ENCODE peak calls at places on chromosome 2, in ten cellular contexts. V, M, J, Y, B, U, E, Z, O and C are unnamed samples.

GRCh38 chr2:162636206-162636728 is 202.3 kb downstream of the KCNH7 start:
- DNase-seq in J (no peak), Y (no peak), V (no peak), E (no peak), O (no peak), Z (no peak), M (no peak), U (no peak), B (no peak), C (no peak)

GRCh38 chr2:84956334-84957297 is 14.3 kb upstream of the KCMF1 start:
- DNase-seq in E (no peak), V (no peak), O (no peak), Y (no peak), Z (no peak), M (no peak), J (no peak), B (no peak), U (no peak), C (no peak)

GRCh38 chr2:240614391-240614790 is 10.9 kb upstream of the GPR35 start:
- DNase-seq in Z (no peak), V (no peak), Y (no peak), U (no peak), O (no peak), B (peak; percentile 38), J (no peak), E (no peak), M (no peak), C (no peak)

GRCh38 chr2:162748566-162749215 is 89.9 kb downstream of the KCNH7 start:
- DNase-seq in E (no peak), V (no peak), Y (no peak), B (no peak), M (no peak), U (no peak), O (no peak), Z (no peak), J (no peak), C (no peak)

GRCh38 chr2:101976887-101977286 is 14.9 kb upstream of the IL1R2 start:
- DNase-seq in Z (no peak), B (no peak), V (no peak), J (no peak), O (no peak), M (no peak), Y (no peak), U (no peak), E (no peak), C (no peak)

GRCh38 chr2:238528953-238529781 is 102.4 kb downstream of the ASB1 start:
- DNase-seq in U (peak; percentile 55), B (no peak), Z (no peak), J (peak; percentile 91), Y (no peak), E (no peak), V (no peak), M (no peak), O (no peak), C (peak; percentile 91)

GRCh38 chr2:200810252-200810650 is 1.5 kb upstream of the BZW1 start:
- DNase-seq in E (no peak), Y (peak; percentile 59), J (peak; percentile 94), M (no peak), B (no peak), U (peak; percentile 78), O (no peak), Z (no peak), V (peak; percentile 40), C (peak; percentile 91)

GRCh38 chr2:193810533-193810932 is 1615.8 kb upstream of the TMEFF2 start:
- DNase-seq in U (peak; percentile 2), M (no peak), Y (no peak), E (no peak), V (no peak), O (no peak), J (peak; percentile 17), Z (no peak), B (no peak), C (no peak)

GRCh38 chr2:190592831-190593230 is 56.1 kb upstream of the NAB1 start:
- DNase-seq in V (no peak), Y (no peak), Z (no peak), E (no peak), U (peak; percentile 26), M (no peak), O (no peak), J (no peak), B (no peak), C (no peak)

GRCh38 chr2:64649626-64650025 is 4.1 kb downstream of the SERTAD2 start:
- DNase-seq in M (no peak), B (peak; percentile 74), O (peak; percentile 72), J (peak; percentile 84), Y (no peak), Z (no peak), U (no peak), V (peak; percentile 49), E (no peak), C (no peak)

GRCh38 chr2:188132385-188132784 is 159.3 kb upstream of the GULP1 start:
- DNase-seq in Y (no peak), Z (no peak), M (no peak), J (no peak), V (no peak), E (no peak), O (peak; percentile 47), B (no peak), U (peak; percentile 28), C (peak; percentile 29)

DNA sequence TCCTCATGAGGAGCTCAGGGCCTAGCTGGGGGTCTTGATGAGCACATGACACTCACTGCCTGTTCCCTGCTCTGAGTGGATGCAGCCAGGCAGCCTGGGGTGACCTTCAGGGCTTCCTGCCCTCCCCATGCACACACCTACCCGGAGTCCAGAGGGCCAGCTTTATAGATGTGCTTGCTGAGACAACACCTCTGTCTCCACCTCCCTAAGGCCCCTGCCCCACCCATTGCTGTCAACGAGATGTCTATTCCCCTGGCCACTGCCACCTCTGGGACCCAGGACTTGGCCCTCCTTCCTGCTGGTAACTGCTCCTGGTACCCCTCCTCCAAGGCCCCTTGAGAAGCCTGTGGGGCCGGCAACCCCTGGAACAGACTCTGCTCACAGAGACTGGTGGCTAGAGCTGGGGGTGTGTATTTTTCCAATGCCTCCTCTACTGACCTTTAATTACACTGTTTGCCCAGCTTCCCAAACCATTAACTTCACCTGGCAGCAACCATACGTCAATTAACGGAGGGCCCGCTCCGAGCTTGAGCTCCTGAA is 66.3 kb downstream of the EMX1 start:
- DNase-seq in Z (no peak), J (no peak), B (no peak), E (no peak), V (no peak), O (peak; percentile 85), U (no peak), M (no peak), Y (no peak), C (no peak)
- TF ChIP-seq CTCF in Z (no peak), J (no peak), B (no peak), E (no peak), V (no peak), O (no peak), U (no peak), M (no peak), Y (no peak), C (no peak)

DNA sequence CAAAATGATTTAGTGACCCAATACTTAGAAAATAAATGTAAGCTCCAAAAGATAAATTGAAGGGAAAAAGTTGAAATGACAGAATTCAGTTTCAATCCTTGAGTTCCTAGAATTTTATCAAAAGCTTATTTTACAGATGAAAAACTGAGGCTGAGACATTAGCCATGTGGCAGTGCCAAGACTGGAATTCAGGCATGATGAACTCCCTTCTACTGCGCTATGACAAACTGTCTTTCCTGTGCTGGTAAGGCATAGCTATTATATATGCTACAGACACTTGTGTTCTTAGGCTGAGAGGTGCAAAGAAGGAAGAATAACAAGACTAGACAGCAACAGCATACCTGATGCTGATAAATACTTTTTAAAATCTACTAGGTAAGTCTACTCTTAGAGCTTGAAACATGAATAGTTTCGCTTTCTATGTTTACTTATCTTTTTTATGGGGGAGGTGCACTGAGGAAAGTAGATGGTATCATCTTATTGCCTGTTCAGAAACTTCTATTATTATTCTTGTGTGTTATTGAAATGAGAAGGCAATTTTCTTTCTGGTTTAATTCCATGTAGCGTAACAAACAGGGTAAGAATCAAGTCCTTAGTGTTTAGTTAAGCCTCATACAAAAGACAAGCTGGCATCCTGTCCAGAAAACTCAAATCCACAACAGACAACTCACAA is 1.8 kb downstream of the TTC32 start:
- DNase-seq in B (no peak), J (peak; percentile 43), M (no peak), E (no peak), V (no peak), Z (no peak), Y (no peak), O (no peak), U (peak; percentile 21), C (no peak)
- H3K4me3 ChIP-seq in B (peak overlapping the region; percentile 88), J (peak overlapping the region; percentile 85), M (peak overlapping the region; percentile 68), E (peak overlapping the region; percentile 83), V (peak overlapping the region; percentile 80), Z (peak overlapping the region; percentile 85), Y (peak overlapping the region; percentile 79), O (peak overlapping the region; percentile 86), U (peak overlapping the region; percentile 88), C (peak overlapping the region; percentile 94)

GRCh38 chr2:44560352-44560751 is 198.6 kb downstream of the CAMKMT start:
- DNase-seq in Z (no peak), B (no peak), O (no peak), M (no peak), U (no peak), Y (peak; percentile 28), J (peak; percentile 58), V (no peak), E (no peak), C (no peak)
- TF ChIP-seq CTCF in Z (peak; percentile 56), B (no peak), O (no peak), M (no peak), U (peak; percentile 21), Y (peak; percentile 33), J (peak; percentile 67), V (no peak), E (no peak), C (peak; percentile 15)

GRCh38 chr2:172399765-172400164 is 27.6 kb upstream of the ITGA6 start:
- DNase-seq in E (no peak), V (no peak), Z (no peak), M (no peak), U (no peak), J (no peak), Y (no peak), O (no peak), B (no peak), C (no peak)

GRCh38 chr2:172397136-172397825 is 30.1 kb upstream of the ITGA6 start:
- DNase-seq in M (no peak), O (no peak), E (no peak), U (peak; percentile 59), B (no peak), Z (no peak), V (no peak), J (no peak), Y (no peak), C (no peak)

GRCh38 chr2:172394008-172394407 is 33.4 kb upstream of the ITGA6 start:
- DNase-seq in E (no peak), O (no peak), M (no peak), J (no peak), U (peak; percentile 33), B (no peak), Z (no peak), Y (peak; percentile 63), V (no peak), C (no peak)

GRCh38 chr2:172398444-172398843 is 28.9 kb upstream of the ITGA6 start:
- DNase-seq in V (no peak), Z (no peak), M (peak; percentile 26), U (no peak), J (peak; percentile 35), Y (no peak), O (no peak), E (no peak), B (no peak), C (no peak)

DNA sequence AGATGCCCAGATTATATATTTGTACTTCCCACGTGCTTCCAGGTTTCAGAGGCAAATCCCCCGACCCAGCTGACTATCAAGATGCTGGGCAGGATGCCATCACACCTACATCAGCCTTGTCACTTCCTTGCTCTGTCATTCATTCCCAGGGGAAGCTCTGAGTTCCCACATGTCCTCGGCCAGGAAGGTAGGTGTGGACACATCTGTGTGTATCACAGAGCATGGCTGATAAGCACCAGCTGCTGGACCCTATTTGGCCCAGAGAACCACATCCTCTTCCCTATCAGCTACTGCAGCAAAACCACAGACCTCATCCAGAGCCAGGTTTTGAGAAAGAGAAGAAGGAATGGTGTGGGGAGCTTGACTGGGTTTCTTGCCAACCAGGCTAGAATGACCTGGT is 31.9 kb upstream of the ITGA6 start:
- DNase-seq in J (peak; percentile 29), O (no peak), Z (no peak), B (no peak), M (no peak), V (no peak), U (no peak), Y (peak; percentile 65), E (no peak), C (no peak)
- H3K4me3 ChIP-seq in J (no peak overlapping the region), O (no peak overlapping the region), Z (no peak overlapping the region), B (no peak overlapping the region), M (no peak overlapping the region), V (no peak overlapping the region), U (no peak overlapping the region), Y (no peak overlapping the region), E (no peak overlapping the region), C (no peak overlapping the region)